ENCODE peak calls at places on chromosomes 3 and 15, in four cellular contexts. L, Z, E and W are unnamed samples.
A peak's percentile ranks its signal among the peaks of the same experiment; 100 is the strongest.

GRCh38 chr3:36892457-36893136 is 52.3 kb downstream of the TRANK1 start:
- DNase-seq in L (no peak), Z (no peak), E (no peak), W (no peak)

GRCh38 chr3:171101982-171102610 is 75.6 kb upstream of the SLC2A2 start:
- DNase-seq in L (peak; percentile 76), Z (no peak), E (no peak), W (peak; percentile 71)

GRCh38 chr3:107416886-107417285 is 39.6 kb downstream of the CCDC54 start:
- DNase-seq in L (no peak), Z (no peak), E (no peak), W (no peak)

GRCh38 chr15:68488290-68488689 is 56.3 kb upstream of the ITGA11 start:
- DNase-seq in L (no peak), Z (no peak), E (no peak), W (no peak)

GRCh38 chr3:180523040-180523439 is 78.9 kb upstream of the TTC14 start:
- DNase-seq in L (no peak), Z (no peak), E (no peak), W (no peak)

GRCh38 chr3:30689202-30689641 is 82.8 kb downstream of the TGFBR2 start:
- DNase-seq in L (peak; percentile 98), Z (no peak), E (no peak), W (peak; percentile 16)

GRCh38 chr15:97960364-97961066 is at the start of gene ARRDC4:
- DNase-seq in L (peak; percentile 100), Z (peak; percentile 100), E (peak; percentile 84), W (peak; percentile 97)

GRCh38 chr15:39593071-39594055 is 12.5 kb downstream of the THBS1 start:
- DNase-seq in L (peak; percentile 19), Z (no peak), E (no peak), W (no peak)

GRCh38 chr15:95662638-95663037 is 667.9 kb upstream of the NR2F2 start:
- DNase-seq in L (no peak), Z (no peak), E (no peak), W (no peak)

GRCh38 chr3:128424508-128425069 is 42.1 kb downstream of the DNAJB8 start:
- DNase-seq in L (peak; percentile 88), Z (peak; percentile 39), E (no peak), W (no peak)